ENCODE peak calls at places on chromosomes 12 and 14, in four cellular contexts. V is GM23248, C is MM.1S, L is HCT116. D is an unnamed sample. For H3K4me1, the result is how much of the 10 kb centered on the place peaks cover.

GRCh38 chr12:51829641-51830040 is 18.9 kb downstream of the FIGNL2 start:
- DNase-seq in V (no peak), C (no peak), L (no peak), D (no peak)

GRCh38 chr14:23321572-23322547 is 603 bp downstream of the PABPN1 start:
- DNase-seq in V (peak), C (no peak), L (no peak), D (peak)

GRCh38 chr12:6915789-6916285 is 1.5 kb downstream of the ENO2 start:
- DNase-seq in V (no peak), C (no peak), L (no peak), D (no peak)

GRCh38 chr12:88111074-88111652 is 30.7 kb downstream of the CEP290 start:
- DNase-seq in V (peak), C (peak), L (peak), D (peak)

GRCh38 chr12:2783936-2784600 is 10.7 kb upstream of the FKBP4 start:
- DNase-seq in V (peak), C (peak), L (peak), D (peak)

GRCh38 chr12:130752692-130753230 is 36.7 kb upstream of the RIMBP2 start:
- DNase-seq in V (no peak), C (no peak), L (no peak), D (no peak)

GRCh38 chr12:11227373-11227772 is 40.6 kb upstream of the TAS2R42 start:
- DNase-seq in V (no peak), C (no peak), L (no peak), D (no peak)

GRCh38 chr14:56491299-56492285 is 88.0 kb upstream of the TMEM260 start:
- DNase-seq in V (peak), C (peak), L (peak), D (peak)

GRCh38 chr14:98501335-98501734 is 770.7 kb downstream of the BCL11B start:
- DNase-seq in V (no peak), C (no peak), L (no peak), D (peak)

GRCh38 chr12:94445662-94446061 is 14.0 kb downstream of the CEP83 start:
- DNase-seq in V (no peak), C (no peak), L (no peak), D (no peak)

GRCh38 chr14:65144170-65144569 is 41.9 kb upstream of the MAX start:
- DNase-seq in V (no peak), C (no peak), L (no peak), D (no peak)

GRCh38 chr12:105554223-105554678 is 223.8 kb downstream of the C12orf75 start:
- DNase-seq in V (no peak), C (no peak), L (no peak), D (no peak)

GRCh38 chr14:31362746-31363145 is 57.6 kb downstream of the HEATR5A start:
- DNase-seq in V (no peak), C (no peak), L (no peak), D (no peak)

GRCh38 chr14:24051789-24052655 is at the start of gene CARMIL3:
- DNase-seq in V (peak), C (peak), L (no peak), D (peak)

GRCh38 chr14:31545328-31545727 is 15.9 kb upstream of the NUBPL start:
- DNase-seq in V (no peak), C (no peak), L (no peak), D (no peak)

GRCh38 chr12:120998435-120998834 is 17.9 kb downstream of the C12orf43 start:
- DNase-seq in V (no peak), C (no peak), L (no peak), D (no peak)

GRCh38 chr12:24111591-24111990 is 162.1 kb upstream of the SOX5 start:
- DNase-seq in V (peak), C (no peak), L (no peak), D (no peak)

GRCh38 chr14:100617715-100618693 is 30.8 kb upstream of the BEGAIN start:
- DNase-seq in V (peak), C (no peak), L (no peak), D (no peak)

GRCh38 chr14:57408037-57408436 is 17.7 kb downstream of the NAA30 start:
- DNase-seq in V (no peak), C (no peak), L (no peak), D (no peak)

GRCh38 chr14:85934886-85935254 is 404.9 kb downstream of the FLRT2 start:
- DNase-seq in V (no peak), C (peak), L (no peak), D (no peak)

GRCh38 chr14:30607156-30607780 is 14.9 kb upstream of the SCFD1 start:
- DNase-seq in V (peak), C (no peak), L (no peak), D (no peak)

GRCh38 chr12:1644523-1645438 is 15.8 kb downstream of the WNT5B start:
- DNase-seq in V (peak), C (no peak), L (no peak), D (peak)

DNA sequence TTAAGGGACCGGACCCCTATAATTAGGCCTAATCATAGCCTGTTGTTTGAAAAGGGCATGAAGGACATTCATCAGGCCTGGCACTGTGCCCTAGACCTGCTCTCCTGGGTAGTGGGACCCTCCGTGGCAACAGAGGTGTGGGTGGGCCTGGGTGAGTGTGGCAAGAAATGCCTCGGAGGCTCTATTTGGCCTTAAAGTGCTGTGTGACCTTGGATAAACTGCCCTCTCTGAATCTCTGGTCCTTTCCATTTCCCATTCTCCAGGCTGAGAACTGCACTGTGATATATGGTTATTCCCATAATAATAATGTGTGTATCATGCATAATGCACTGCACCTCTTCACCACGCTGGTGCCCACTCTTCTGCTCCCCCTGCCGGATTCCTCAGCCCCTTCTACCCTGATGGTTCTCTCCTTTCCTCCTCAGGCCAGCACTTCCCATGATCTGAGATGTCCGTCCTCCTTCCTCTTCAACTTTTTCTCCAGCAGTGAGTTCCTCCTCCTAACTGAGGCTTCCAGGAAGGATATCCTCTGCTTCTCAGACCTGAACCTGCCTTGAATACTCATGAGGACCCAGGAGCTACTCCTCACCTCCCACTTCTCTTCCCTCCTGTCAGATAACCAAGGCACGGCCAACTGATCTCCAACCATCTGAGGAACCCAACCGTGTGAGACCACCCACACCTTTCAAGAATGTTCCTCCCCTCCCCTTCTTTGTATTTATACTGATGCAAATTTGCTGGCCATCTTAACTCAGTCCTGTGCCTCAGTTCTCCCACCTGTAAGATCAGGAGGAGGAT is 111.0 kb upstream of the PZP start:
- DNase-seq in V (peak), C (no peak), L (no peak), D (no peak)
- H3K4me2 ChIP-seq in V (no peak), C (no peak), L (no peak), D (no peak)

GRCh38 chr12:96466939-96467751 is 22.2 kb upstream of the CFAP54 start:
- DNase-seq in V (peak), C (no peak), L (no peak), D (no peak)
- TF ChIP-seq EZH2phosphoT487 in V (no peak), C (no peak), L (no peak), D (no peak)

GRCh38 chr12:124849382-124849781 is 14.3 kb downstream of the SCARB1 start:
- DNase-seq in V (no peak), C (no peak), L (no peak), D (no peak)

GRCh38 chr12:124852911-124853441 is 10.7 kb downstream of the SCARB1 start:
- DNase-seq in V (no peak), C (no peak), L (no peak), D (no peak)

GRCh38 chr12:124852329-124852831 is 11.3 kb downstream of the SCARB1 start:
- DNase-seq in V (peak), C (no peak), L (no peak), D (peak)

GRCh38 chr12:124848621-124849380 is 14.9 kb downstream of the SCARB1 start:
- DNase-seq in V (peak), C (no peak), L (no peak), D (no peak)

GRCh38 chr12:124851344-124851743 is 12.3 kb downstream of the SCARB1 start:
- DNase-seq in V (no peak), C (no peak), L (no peak), D (peak)
- H3K4me1 ChIP-seq in V (under half), C (under half), L (under half), D (under half)

GRCh38 chr12:53097564-53098353 is at the start of gene IGFBP6:
- DNase-seq in V (peak), C (peak), L (no peak), D (peak)
- H3K4me2 ChIP-seq in V (peak), C (peak), L (peak), D (peak)

D was measured in hepatocyte.